ENCODE peak calls at places on chromosomes 13 and 19, in nine cellular contexts. One of them, this sample, is unnamed.

GRCh38 chr13:29526741-29527140 is 68.7 kb downstream of the SLC7A1 start:
- DNase-seq in IMR-90: no peak
- DNase-seq in body of pancreas: no peak
- DNase-seq in tibial nerve: no peak
- DNase-seq in brain microvascular endothelial cell: no peak
- DNase-seq in kidney: no peak
- DNase-seq in coronary artery: no peak
- DNase-seq in colonic mucosa: no peak
- DNase-seq in PC-9: no peak
- DNase-seq in this sample: no peak

GRCh38 chr13:34349091-34349722 is 531.3 kb downstream of the RFC3 start:
- DNase-seq in IMR-90: peak
- DNase-seq in body of pancreas: peak
- DNase-seq in tibial nerve: peak
- DNase-seq in brain microvascular endothelial cell: peak
- DNase-seq in kidney: peak
- DNase-seq in coronary artery: no peak
- DNase-seq in colonic mucosa: peak
- DNase-seq in PC-9: peak
- DNase-seq in this sample: no peak

GRCh38 chr19:10044390-10044789 is 31.1 kb downstream of the RDH8 start:
- DNase-seq in IMR-90: no peak
- DNase-seq in body of pancreas: no peak
- DNase-seq in tibial nerve: no peak
- DNase-seq in brain microvascular endothelial cell: no peak
- DNase-seq in kidney: no peak
- DNase-seq in coronary artery: no peak
- DNase-seq in colonic mucosa: no peak
- DNase-seq in PC-9: no peak
- DNase-seq in this sample: peak

GRCh38 chr13:112769615-112770014 is 79.8 kb downstream of the ATP11A start:
- DNase-seq in IMR-90: no peak
- DNase-seq in body of pancreas: no peak
- DNase-seq in tibial nerve: no peak
- DNase-seq in brain microvascular endothelial cell: no peak
- DNase-seq in kidney: peak
- DNase-seq in coronary artery: no peak
- DNase-seq in colonic mucosa: no peak
- DNase-seq in PC-9: no peak
- DNase-seq in this sample: no peak

GRCh38 chr13:32075150-32075851 is 43.7 kb downstream of the FRY start:
- DNase-seq in IMR-90: no peak
- DNase-seq in body of pancreas: no peak
- DNase-seq in tibial nerve: no peak
- DNase-seq in brain microvascular endothelial cell: no peak
- DNase-seq in kidney: no peak
- DNase-seq in coronary artery: no peak
- DNase-seq in colonic mucosa: no peak
- DNase-seq in PC-9: no peak
- DNase-seq in this sample: no peak

GRCh38 chr19:30590596-30591229 is 218.5 kb downstream of the ZNF536 start:
- DNase-seq in IMR-90: no peak
- DNase-seq in body of pancreas: no peak
- DNase-seq in tibial nerve: no peak
- DNase-seq in brain microvascular endothelial cell: no peak
- DNase-seq in kidney: no peak
- DNase-seq in coronary artery: no peak
- DNase-seq in colonic mucosa: no peak
- DNase-seq in PC-9: no peak
- DNase-seq in this sample: no peak

GRCh38 chr19:3710265-3710812 is 2.2 kb downstream of the TJP3 start:
- DNase-seq in IMR-90: peak
- DNase-seq in body of pancreas: peak
- DNase-seq in tibial nerve: peak
- DNase-seq in brain microvascular endothelial cell: peak
- DNase-seq in kidney: peak
- DNase-seq in coronary artery: no peak
- DNase-seq in colonic mucosa: peak
- DNase-seq in PC-9: peak
- DNase-seq in this sample: no peak

GRCh38 chr13:32073180-32073864 is 41.7 kb downstream of the FRY start:
- DNase-seq in IMR-90: no peak
- DNase-seq in body of pancreas: no peak
- DNase-seq in tibial nerve: no peak
- DNase-seq in brain microvascular endothelial cell: no peak
- DNase-seq in kidney: no peak
- DNase-seq in coronary artery: no peak
- DNase-seq in colonic mucosa: no peak
- DNase-seq in PC-9: no peak
- DNase-seq in this sample: no peak

GRCh38 chr19:39246951-39247669 is 1.5 kb downstream of the IFNL4 start:
- DNase-seq in IMR-90: no peak
- DNase-seq in body of pancreas: peak
- DNase-seq in tibial nerve: no peak
- DNase-seq in brain microvascular endothelial cell: no peak
- DNase-seq in kidney: peak
- DNase-seq in coronary artery: no peak
- DNase-seq in colonic mucosa: peak
- DNase-seq in PC-9: peak
- DNase-seq in this sample: no peak

GRCh38 chr13:41847216-41847615 is 113.7 kb downstream of the VWA8 start:
- DNase-seq in IMR-90: no peak
- DNase-seq in body of pancreas: no peak
- DNase-seq in tibial nerve: no peak
- DNase-seq in brain microvascular endothelial cell: peak
- DNase-seq in kidney: no peak
- DNase-seq in coronary artery: no peak
- DNase-seq in colonic mucosa: no peak
- DNase-seq in PC-9: no peak
- DNase-seq in this sample: no peak

DNA sequence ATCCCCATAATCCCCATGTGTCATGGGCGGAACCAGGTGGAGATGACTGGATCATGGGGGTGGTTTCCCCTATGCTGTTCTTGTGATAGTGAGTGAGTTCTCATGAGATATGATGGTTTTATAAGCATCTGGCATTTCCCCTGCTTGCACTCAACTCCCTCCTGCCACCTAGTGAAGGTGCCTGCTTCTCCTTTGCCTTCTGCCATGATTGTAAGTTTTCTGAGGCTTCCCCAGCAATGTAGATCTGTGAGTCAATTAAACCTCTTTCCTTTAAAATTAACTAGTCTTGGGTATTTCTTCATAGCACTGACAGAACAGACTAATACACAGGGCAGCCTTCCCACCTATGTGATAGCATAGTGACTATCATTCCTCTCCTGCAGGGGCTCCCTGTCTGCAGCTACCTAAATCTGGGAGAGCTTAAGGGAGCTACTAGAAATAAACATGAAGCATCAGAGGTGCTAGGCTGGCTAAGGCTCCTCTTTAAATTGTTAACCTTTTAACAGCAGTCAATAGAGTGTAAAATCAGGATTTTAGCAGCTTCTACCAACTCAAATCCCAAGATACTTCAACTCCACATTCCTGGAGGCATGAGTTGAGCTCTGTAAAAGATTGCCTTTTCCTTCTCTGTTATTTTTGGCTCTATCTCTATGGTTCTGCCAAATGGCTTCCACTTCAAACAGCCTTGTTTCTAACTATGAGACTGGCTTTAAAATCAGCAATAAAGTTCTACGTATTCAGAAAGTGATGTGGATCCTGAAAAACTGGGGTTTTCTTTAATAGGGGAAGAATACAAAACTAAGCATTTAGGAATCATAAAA is 112.3 kb downstream of the VWA8 start:
- DNase-seq in IMR-90: peak
- DNase-seq in body of pancreas: no peak
- DNase-seq in tibial nerve: no peak
- DNase-seq in brain microvascular endothelial cell: peak
- DNase-seq in kidney: no peak
- DNase-seq in coronary artery: no peak
- DNase-seq in colonic mucosa: no peak
- DNase-seq in PC-9: no peak
- DNase-seq in this sample: no peak
- TF ChIP-seq CTCF in IMR-90: no peak
- TF ChIP-seq CTCF in body of pancreas: no peak
- TF ChIP-seq CTCF in tibial nerve: no peak
- TF ChIP-seq CTCF in brain microvascular endothelial cell: peak
- TF ChIP-seq CTCF in kidney: no peak
- TF ChIP-seq CTCF in coronary artery: no peak
- TF ChIP-seq CTCF in colonic mucosa: no peak
- TF ChIP-seq CTCF in PC-9: no peak
- TF ChIP-seq CTCF in this sample: no peak

GRCh38 chr19:58056861-58057260 is 2.2 kb upstream of the ZNF135 start:
- DNase-seq in IMR-90: no peak
- DNase-seq in body of pancreas: no peak
- DNase-seq in tibial nerve: no peak
- DNase-seq in brain microvascular endothelial cell: no peak
- DNase-seq in kidney: peak
- DNase-seq in coronary artery: no peak
- DNase-seq in colonic mucosa: no peak
- DNase-seq in PC-9: no peak
- DNase-seq in this sample: no peak

GRCh38 chr19:58056261-58056660 is 2.8 kb upstream of the ZNF135 start:
- DNase-seq in IMR-90: no peak
- DNase-seq in body of pancreas: no peak
- DNase-seq in tibial nerve: no peak
- DNase-seq in brain microvascular endothelial cell: no peak
- DNase-seq in kidney: peak
- DNase-seq in coronary artery: no peak
- DNase-seq in colonic mucosa: no peak
- DNase-seq in PC-9: no peak
- DNase-seq in this sample: no peak

GRCh38 chr19:58053480-58054156 is 5.5 kb upstream of the ZNF135 start:
- DNase-seq in IMR-90: no peak
- DNase-seq in body of pancreas: no peak
- DNase-seq in tibial nerve: no peak
- DNase-seq in brain microvascular endothelial cell: no peak
- DNase-seq in kidney: no peak
- DNase-seq in coronary artery: no peak
- DNase-seq in colonic mucosa: no peak
- DNase-seq in PC-9: no peak
- DNase-seq in this sample: peak

GRCh38 chr19:58055483-58055874 is 3.6 kb upstream of the ZNF135 start:
- DNase-seq in IMR-90: no peak
- DNase-seq in body of pancreas: no peak
- DNase-seq in tibial nerve: no peak
- DNase-seq in brain microvascular endothelial cell: no peak
- DNase-seq in kidney: no peak
- DNase-seq in coronary artery: no peak
- DNase-seq in colonic mucosa: no peak
- DNase-seq in PC-9: no peak
- DNase-seq in this sample: no peak

GRCh38 chr19:58054792-58055482 is 4.1 kb upstream of the ZNF135 start:
- DNase-seq in IMR-90: peak
- DNase-seq in body of pancreas: peak
- DNase-seq in tibial nerve: no peak
- DNase-seq in brain microvascular endothelial cell: peak
- DNase-seq in kidney: no peak
- DNase-seq in coronary artery: no peak
- DNase-seq in colonic mucosa: no peak
- DNase-seq in PC-9: no peak
- DNase-seq in this sample: peak
- TF ChIP-seq CTCF in IMR-90: no peak
- TF ChIP-seq CTCF in body of pancreas: peak
- TF ChIP-seq CTCF in tibial nerve: no peak
- TF ChIP-seq CTCF in brain microvascular endothelial cell: peak
- TF ChIP-seq CTCF in kidney: no peak
- TF ChIP-seq CTCF in coronary artery: no peak
- TF ChIP-seq CTCF in colonic mucosa: no peak
- TF ChIP-seq CTCF in PC-9: no peak
- TF ChIP-seq CTCF in this sample: no peak

DNA sequence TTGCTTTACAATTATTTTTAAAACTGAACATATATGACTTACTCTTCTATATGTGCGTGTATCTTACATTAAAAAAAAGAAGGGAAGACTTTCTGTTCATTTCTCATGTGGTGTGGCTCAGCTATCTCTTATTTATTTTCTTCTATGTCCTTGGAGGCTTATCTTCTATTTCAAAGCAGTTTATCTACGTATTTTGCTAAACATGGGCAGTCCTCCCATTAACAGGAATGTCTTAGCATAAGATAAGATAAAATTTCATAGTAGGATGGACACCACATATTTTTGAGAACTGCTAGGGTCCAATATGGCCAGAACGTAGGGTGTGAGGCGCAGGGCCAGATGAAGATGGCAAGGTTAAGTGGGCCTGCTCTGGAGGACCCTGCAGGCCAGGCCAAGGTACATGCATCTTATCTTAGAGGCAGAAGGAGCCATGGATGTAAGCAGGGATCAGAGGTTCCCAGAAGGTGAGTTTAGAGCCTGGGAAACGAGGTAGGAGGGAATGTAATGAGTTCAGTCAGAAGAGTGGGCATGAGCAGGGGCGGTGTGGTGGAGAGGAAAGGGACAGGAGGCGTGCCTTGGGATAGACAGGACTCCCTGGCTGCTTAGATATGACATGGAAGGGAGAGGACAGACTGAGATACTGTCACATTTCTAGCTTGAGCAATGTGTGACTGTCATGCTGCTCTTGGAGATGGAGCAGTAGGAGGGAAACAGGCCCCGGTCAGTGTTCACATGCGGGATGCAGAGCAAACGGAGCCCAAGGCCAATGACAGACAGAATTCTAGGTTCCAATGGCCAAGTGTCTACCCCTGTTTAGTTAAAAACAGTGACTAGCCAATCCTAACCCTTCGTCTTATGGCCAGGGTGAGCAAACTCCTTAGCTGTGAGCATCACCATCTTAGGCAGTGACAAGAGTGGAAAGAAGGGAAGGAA is 68.6 kb upstream of the MEDAG start:
- DNase-seq in IMR-90: no peak
- DNase-seq in body of pancreas: no peak
- DNase-seq in tibial nerve: no peak
- DNase-seq in brain microvascular endothelial cell: no peak
- DNase-seq in kidney: no peak
- DNase-seq in coronary artery: no peak
- DNase-seq in colonic mucosa: no peak
- DNase-seq in PC-9: no peak
- DNase-seq in this sample: no peak
- TF ChIP-seq CTCF in IMR-90: no peak
- TF ChIP-seq CTCF in body of pancreas: no peak
- TF ChIP-seq CTCF in tibial nerve: no peak
- TF ChIP-seq CTCF in brain microvascular endothelial cell: no peak
- TF ChIP-seq CTCF in kidney: no peak
- TF ChIP-seq CTCF in coronary artery: no peak
- TF ChIP-seq CTCF in colonic mucosa: no peak
- TF ChIP-seq CTCF in PC-9: no peak
- TF ChIP-seq CTCF in this sample: no peak

GRCh38 chr19:20964798-20965197 is 41.7 kb downstream of the ZNF85 start:
- DNase-seq in IMR-90: no peak
- DNase-seq in body of pancreas: no peak
- DNase-seq in tibial nerve: no peak
- DNase-seq in brain microvascular endothelial cell: no peak
- DNase-seq in kidney: no peak
- DNase-seq in coronary artery: no peak
- DNase-seq in colonic mucosa: no peak
- DNase-seq in PC-9: no peak
- DNase-seq in this sample: no peak
- TF ChIP-seq CTCF in IMR-90: no peak
- TF ChIP-seq CTCF in body of pancreas: peak
- TF ChIP-seq CTCF in tibial nerve: no peak
- TF ChIP-seq CTCF in brain microvascular endothelial cell: peak
- TF ChIP-seq CTCF in kidney: no peak
- TF ChIP-seq CTCF in coronary artery: no peak
- TF ChIP-seq CTCF in colonic mucosa: no peak
- TF ChIP-seq CTCF in PC-9: no peak
- TF ChIP-seq CTCF in this sample: no peak

GRCh38 chr19:18940791-18941627 is at the start of gene HOMER3:
- DNase-seq in IMR-90: peak
- DNase-seq in body of pancreas: peak
- DNase-seq in tibial nerve: peak
- DNase-seq in brain microvascular endothelial cell: peak
- DNase-seq in kidney: peak
- DNase-seq in coronary artery: peak
- DNase-seq in colonic mucosa: peak
- DNase-seq in PC-9: peak
- DNase-seq in this sample: peak
- TF ChIP-seq CTCF in IMR-90: peak
- TF ChIP-seq CTCF in body of pancreas: peak
- TF ChIP-seq CTCF in tibial nerve: peak
- TF ChIP-seq CTCF in brain microvascular endothelial cell: peak
- TF ChIP-seq CTCF in kidney: no peak
- TF ChIP-seq CTCF in coronary artery: peak
- TF ChIP-seq CTCF in colonic mucosa: no peak
- TF ChIP-seq CTCF in PC-9: no peak
- TF ChIP-seq CTCF in this sample: peak